ENCODE peak calls at places on chromosome 18, in five cellular contexts. P, F, D, V and G are unnamed samples.
A peak's percentile ranks its signal among the peaks of the same experiment; 100 is the strongest.

GRCh38 chr18:76823574-76823973 is 1.2 kb downstream of the ZNF236 start:
- DNase-seq in V (peak; percentile 44), P (peak; percentile 37), F (peak; percentile 81), D (peak; percentile 47), G (no peak)

GRCh38 chr18:50720281-50720680 is 99.5 kb downstream of the MRO start:
- DNase-seq in V (no peak), F (no peak), D (no peak), P (no peak), G (no peak)

GRCh38 chr18:40534748-40535147 is 1420.3 kb upstream of the PIK3C3 start:
- DNase-seq in D (no peak), V (no peak), F (no peak), P (no peak), G (no peak)

GRCh38 chr18:59697236-59697932 is at the start of gene CCBE1:
- DNase-seq in P (peak; percentile 63), D (peak; percentile 42), V (peak; percentile 70), F (peak; percentile 86), G (peak; percentile 29)

GRCh38 chr18:55346387-55346786 is 241.6 kb downstream of the TCF4 start:
- DNase-seq in D (no peak), F (no peak), P (no peak), V (no peak), G (no peak)

GRCh38 chr18:80191907-80192652 is 55.2 kb downstream of the PARD6G start:
- DNase-seq in F (no peak), D (no peak), P (no peak), V (no peak), G (no peak)

GRCh38 chr18:8785855-8786765 is 80.8 kb downstream of the MTCL1 start:
- DNase-seq in D (no peak), P (no peak), F (no peak), V (no peak), G (no peak)

GRCh38 chr18:48693625-48694262 is 154.9 kb downstream of the CTIF start:
- DNase-seq in D (no peak), F (no peak), P (no peak), V (no peak), G (no peak)

GRCh38 chr18:37252854-37253396 is 312.7 kb downstream of the CELF4 start:
- DNase-seq in P (no peak), F (peak; percentile 35), V (no peak), D (no peak), G (no peak)

GRCh38 chr18:59672125-59672769 is 25.0 kb downstream of the CCBE1 start:
- DNase-seq in P (no peak), V (no peak), D (no peak), F (no peak), G (no peak)

GRCh38 chr18:69636529-69637301 is 236.0 kb downstream of the DOK6 start:
- DNase-seq in F (peak; percentile 66), P (no peak), V (no peak), D (no peak), G (no peak)

GRCh38 chr18:40608220-40608619 is 1346.8 kb upstream of the PIK3C3 start:
- DNase-seq in F (no peak), V (no peak), P (no peak), D (no peak), G (no peak)

GRCh38 chr18:78975699-78976098 is 3.9 kb upstream of the SALL3 start:
- DNase-seq in P (no peak), V (no peak), F (no peak), D (no peak), G (no peak)

GRCh38 chr18:37481058-37481457 is 84.5 kb downstream of the CELF4 start:
- DNase-seq in F (peak; percentile 46), P (no peak), D (no peak), V (no peak), G (no peak)

DNA sequence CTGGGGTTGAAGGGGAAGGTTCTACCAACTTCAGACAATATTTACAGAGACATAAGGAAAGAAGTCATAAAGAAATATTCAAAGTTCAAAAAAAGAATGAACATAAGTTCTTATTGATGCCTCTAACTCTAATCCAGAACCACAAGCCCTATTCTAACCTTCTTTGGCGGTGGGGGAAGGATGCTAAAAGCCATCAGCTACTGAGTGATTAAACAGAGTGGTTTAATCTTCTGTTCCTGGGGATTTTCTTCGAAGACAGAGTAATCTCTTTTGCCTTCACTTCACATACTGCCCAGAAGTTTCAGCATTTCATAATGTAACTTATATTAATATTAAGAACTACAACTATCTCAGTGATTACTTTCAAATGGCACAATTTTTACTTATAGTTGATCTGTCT is 51.2 kb upstream of the TXNDC2 start:
- DNase-seq in V (no peak), D (no peak), P (no peak), F (no peak), G (no peak)
- H3K4me3 ChIP-seq in V (no peak overlapping the region), D (no peak overlapping the region), P (no peak overlapping the region), F (no peak overlapping the region), G (no peak overlapping the region)

GRCh38 chr18:36153771-36154170 is 24.1 kb downstream of the ELP2 start:
- DNase-seq in D (no peak), V (no peak), F (no peak), P (no peak), G (no peak)
- TF ChIP-seq REST in D (no peak), V (no peak), F (no peak), P (no peak), G (no peak)

GRCh38 chr18:74453011-74453571 is 4.0 kb downstream of the DIPK1C start:
- DNase-seq in P (no peak), V (no peak), D (no peak), F (no peak), G (no peak)
- H3K4me3 ChIP-seq in P (no peak overlapping the region), V (no peak overlapping the region), D (no peak overlapping the region), F (no peak overlapping the region), G (no peak overlapping the region)

GRCh38 chr18:14974088-14974487 is 226.1 kb downstream of the ANKRD30B start:
- DNase-seq in F (no peak), V (no peak), D (no peak), P (no peak), G (no peak)

GRCh38 chr18:14976736-14977430 is 228.9 kb downstream of the ANKRD30B start:
- DNase-seq in V (no peak), P (no peak), F (no peak), D (no peak), G (no peak)

GRCh38 chr18:14971461-14972185 is 223.7 kb downstream of the ANKRD30B start:
- DNase-seq in F (no peak), V (no peak), P (no peak), D (no peak), G (no peak)

GRCh38 chr18:14975431-14975830 is 227.5 kb downstream of the ANKRD30B start:
- DNase-seq in F (no peak), P (no peak), D (no peak), V (no peak), G (no peak)

GRCh38 chr18:14974576-14974975 is 226.6 kb downstream of the ANKRD30B start:
- DNase-seq in F (no peak), P (no peak), D (no peak), V (no peak), G (no peak)
- TF ChIP-seq REST in F (no peak), P (no peak), D (no peak), V (no peak), G (no peak)

GRCh38 chr18:32768646-32769206 is 4.1 kb downstream of the KLHL14 start:
- DNase-seq in D (no peak), F (no peak), V (no peak), P (no peak), G (no peak)
- H3K4me3 ChIP-seq in D (no peak overlapping the region), F (peak overlapping the region; percentile 88), V (no peak overlapping the region), P (no peak overlapping the region), G (no peak overlapping the region)

DNA sequence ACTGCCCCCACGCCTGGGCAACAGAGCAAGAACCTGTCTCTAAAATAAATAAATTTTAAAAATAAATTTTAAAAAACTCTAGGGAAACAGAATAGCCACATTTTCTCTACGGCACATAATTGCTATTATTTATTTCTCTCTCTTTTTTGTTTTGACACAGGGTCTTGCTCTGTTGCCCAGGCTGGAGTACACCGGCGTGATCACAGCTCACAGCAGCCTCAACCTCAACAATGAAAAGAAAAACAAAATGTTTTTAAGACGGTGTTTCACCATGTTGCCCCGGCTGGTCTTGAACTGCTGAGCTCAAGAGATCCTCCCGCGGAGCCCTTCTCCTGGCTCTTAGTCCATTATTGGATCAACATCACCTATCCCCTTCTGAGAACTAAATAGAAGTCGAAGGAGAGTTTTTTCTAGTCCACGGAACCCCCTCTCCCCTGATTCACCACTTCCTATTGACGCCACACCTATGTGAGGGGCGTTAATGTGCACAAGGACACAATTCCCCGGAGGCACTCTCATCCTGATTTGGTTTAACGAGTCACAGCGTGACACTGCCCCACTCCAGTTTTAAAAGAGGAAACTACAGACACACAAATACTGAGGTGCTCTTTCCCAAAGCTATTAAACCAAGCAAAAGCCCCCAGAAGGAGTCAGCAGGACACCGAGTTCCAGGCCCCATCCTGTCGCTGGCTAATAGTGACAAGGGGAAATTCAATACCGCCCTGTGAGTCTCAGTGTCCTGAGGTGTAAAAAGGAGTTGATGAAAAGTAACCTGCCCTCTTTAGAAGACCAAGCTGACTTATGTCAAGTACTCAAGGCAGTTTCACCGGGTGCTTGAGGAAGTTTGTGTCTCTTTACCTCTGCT is 1.1 kb downstream of the NPC1 start:
- DNase-seq in V (peak; percentile 25), P (peak; percentile 42), D (no peak), F (peak; percentile 42), G (no peak)
- TF ChIP-seq REST in V (no peak), P (no peak), D (no peak), F (no peak), G (no peak)

DNA sequence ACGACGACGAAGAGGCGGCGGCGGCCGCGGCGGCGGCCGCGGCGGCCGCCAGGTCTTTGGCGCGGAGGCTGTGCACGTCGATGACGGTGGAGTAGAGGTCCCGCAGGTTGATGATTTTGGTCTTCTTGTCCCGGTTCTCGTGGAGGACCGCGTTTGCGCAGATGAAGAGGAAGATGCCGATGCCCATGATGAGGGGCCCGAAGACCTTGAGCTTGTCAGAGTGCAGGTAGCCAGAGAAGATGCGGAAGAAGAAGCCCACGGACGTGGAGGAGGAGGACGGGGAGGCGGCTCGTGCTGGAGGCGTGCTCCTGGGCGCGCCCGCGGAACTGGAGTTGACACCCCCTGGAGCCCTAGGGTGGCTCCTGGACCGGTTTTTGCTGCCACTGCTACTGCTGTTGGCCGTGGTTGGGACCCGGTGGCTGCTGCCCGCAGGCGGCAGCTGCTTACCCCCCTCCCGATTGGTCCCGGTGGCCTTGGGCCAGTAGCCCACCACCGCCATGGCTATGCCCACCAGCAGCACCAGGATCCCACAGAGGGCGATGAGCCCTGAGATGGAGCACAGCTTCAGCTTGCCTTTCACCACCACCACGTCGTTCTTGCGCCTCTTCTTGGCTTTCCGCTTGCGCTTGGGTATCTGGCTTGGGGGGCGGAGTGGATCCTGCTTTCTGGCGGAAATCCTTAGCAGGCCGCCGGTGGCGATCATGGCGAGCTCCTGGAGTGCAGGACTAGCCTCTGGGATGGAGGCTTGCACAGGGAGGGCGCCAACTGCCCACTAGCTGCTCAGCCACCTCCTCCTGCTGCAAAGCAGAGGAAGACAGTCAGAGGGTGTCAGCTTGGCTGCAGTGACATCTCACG is 3.7 kb downstream of the TMEM200C start:
- DNase-seq in D (no peak), V (peak; percentile 23), P (no peak), F (peak; percentile 52), G (no peak)
- H3K4me3 ChIP-seq in D (no peak overlapping the region), V (no peak overlapping the region), P (no peak overlapping the region), F (peak overlapping the region; percentile 85), G (no peak overlapping the region)

DNA sequence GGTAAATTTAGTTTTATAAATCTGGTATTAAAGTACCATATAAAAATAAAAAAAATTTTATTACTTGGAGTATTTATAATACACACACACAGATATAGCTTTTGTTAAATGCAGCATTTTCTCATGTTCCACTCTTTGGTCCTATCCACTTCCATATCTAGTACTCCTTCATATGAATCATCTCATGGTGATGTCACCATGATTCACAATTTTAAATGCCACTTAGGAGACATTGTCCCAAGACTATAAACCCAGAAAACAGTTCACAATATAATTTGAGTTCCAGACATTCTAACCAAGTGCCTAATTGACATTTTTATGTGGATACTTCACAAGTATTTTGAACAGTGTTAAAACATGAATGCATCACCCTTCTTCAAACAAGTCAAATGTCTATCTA is 1398.3 kb downstream of the DSC3 start:
- DNase-seq in D (no peak), P (no peak), F (no peak), V (no peak), G (peak; percentile 0)
- TF ChIP-seq REST in D (no peak), P (no peak), F (no peak), V (no peak), G (no peak)